ENCODE peak calls at places on chromosomes 11 and 22, in six cellular contexts. L is right atrium auricular region, R is Peyer's patch, J is pancreas, U is PC-3, V is BJ. I is an unnamed sample.

GRCh38 chr11:130422251-130422995 is 6.0 kb downstream of the ADAMTS8 start:
- DNase-seq in L (no peak), R (no peak), J (no peak), U (no peak), V (no peak), I (no peak)

GRCh38 chr22:17780741-17781318 is 6.6 kb upstream of the BID start:
- DNase-seq in U (no peak), R (no peak), J (no peak), V (no peak), L (no peak), I (no peak)

GRCh38 chr22:36397081-36397766 is 9.5 kb upstream of the MYH9 start:
- DNase-seq in J (no peak), U (peak), V (no peak), R (no peak), L (no peak), I (no peak)

GRCh38 chr11:22807855-22808558 is 21.6 kb downstream of the SVIP start:
- DNase-seq in L (no peak), J (no peak), R (no peak), V (no peak), U (peak), I (no peak)

GRCh38 chr11:47161134-47161854 is 15.4 kb downstream of the ARFGAP2 start:
- DNase-seq in R (peak), L (peak), U (peak), J (no peak), V (no peak), I (no peak)

GRCh38 chr22:47837703-47838102 is 1075.3 kb downstream of the TBC1D22A start:
- DNase-seq in J (no peak), R (no peak), U (peak), L (no peak), V (no peak), I (peak)

GRCh38 chr11:128208329-128209220 is 378.8 kb downstream of the ETS1 start:
- DNase-seq in L (no peak), V (peak), U (peak), J (peak), R (no peak), I (no peak)

GRCh38 chr22:37545703-37546435 is 14.4 kb upstream of the CDC42EP1 start:
- DNase-seq in J (peak), U (peak), V (peak), R (peak), L (peak), I (peak)

GRCh38 chr11:22976146-22976545 is 115.9 kb upstream of the CCDC179 start:
- DNase-seq in R (no peak), J (peak), V (no peak), L (no peak), U (peak), I (no peak)

GRCh38 chr11:69183613-69184012 is 27.9 kb downstream of the SMIM38 start:
- DNase-seq in V (no peak), J (no peak), R (no peak), U (no peak), L (no peak), I (no peak)

GRCh38 chr11:93542753-93543246 is 391 bp downstream of the SMCO4 start:
- DNase-seq in U (no peak), J (peak), R (no peak), L (no peak), V (no peak), I (no peak)

GRCh38 chr22:44125421-44125820 is 55.3 kb upstream of the PARVG start:
- DNase-seq in L (no peak), J (no peak), U (no peak), R (no peak), V (no peak), I (no peak)

GRCh38 chr22:41638124-41638523 is 17.0 kb downstream of the XRCC6 start:
- DNase-seq in J (no peak), R (no peak), U (no peak), V (no peak), L (no peak), I (peak)

GRCh38 chr11:123300874-123301695 is 106.0 kb upstream of the CLMP start:
- DNase-seq in L (no peak), J (no peak), V (peak), R (no peak), U (peak), I (no peak)

GRCh38 chr11:5620606-5621521 is 3.9 kb upstream of the TRIM34 start:
- DNase-seq in L (no peak), U (peak), V (peak), R (no peak), J (peak), I (no peak)

GRCh38 chr11:114025329-114025907 is 34.1 kb upstream of the ZBTB16 start:
- DNase-seq in R (no peak), L (no peak), U (no peak), V (no peak), J (no peak), I (no peak)

GRCh38 chr11:62580959-62581715 is 7.4 kb upstream of the EEF1G start:
- DNase-seq in U (no peak), V (no peak), J (no peak), R (no peak), L (no peak), I (no peak)

GRCh38 chr11:65871811-65872548 is 620 bp downstream of the EFEMP2 start:
- DNase-seq in V (no peak), L (no peak), R (no peak), J (no peak), U (no peak), I (no peak)

GRCh38 chr11:124865181-124865901 is at the start of gene ROBO3:
- DNase-seq in R (no peak), U (no peak), L (no peak), V (no peak), J (no peak), I (peak)

GRCh38 chr11:35747638-35748037 is 85.1 kb downstream of the TRIM44 start:
- DNase-seq in J (peak), U (no peak), R (no peak), L (no peak), V (no peak), I (no peak)

GRCh38 chr22:47190276-47190956 is 428.0 kb downstream of the TBC1D22A start:
- DNase-seq in R (no peak), V (no peak), L (no peak), U (no peak), J (no peak), I (peak)

GRCh38 chr11:68297052-68297378 is 15.4 kb upstream of the LRP5 start:
- DNase-seq in R (no peak), V (no peak), J (no peak), U (no peak), L (no peak), I (no peak)

GRCh38 chr11:830295-831131 is 2.2 kb upstream of the CD151 start:
- DNase-seq in R (peak), L (no peak), J (no peak), U (no peak), V (no peak), I (no peak)

GRCh38 chr22:28829358-28830181 is 29.2 kb upstream of the XBP1 start:
- DNase-seq in V (no peak), R (peak), J (peak), L (peak), U (peak), I (peak)

GRCh38 chr11:29125621-29126020 is 891.2 kb downstream of the KCNA4 start:
- DNase-seq in L (no peak), U (no peak), J (no peak), V (no peak), R (no peak), I (no peak)

DNA sequence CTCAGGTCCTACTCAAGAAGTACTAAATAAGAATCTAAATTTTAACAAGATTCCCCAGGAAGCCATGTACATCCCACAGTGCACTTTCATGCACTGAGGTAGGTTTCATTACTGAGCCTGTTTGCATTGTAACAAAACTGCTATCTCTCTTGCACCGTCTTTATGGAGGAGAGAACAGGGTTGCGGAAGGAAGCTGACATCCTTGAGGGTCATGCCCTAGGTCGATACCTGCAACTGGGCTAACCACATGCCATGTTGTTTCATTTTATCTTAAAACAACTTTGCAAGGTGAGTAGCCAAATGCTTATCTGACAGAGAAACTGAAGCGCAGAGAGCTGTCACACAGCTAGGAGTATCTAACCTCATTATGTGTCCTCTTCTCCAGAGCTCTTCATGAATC is 656.3 kb upstream of the TENM4 start:
- DNase-seq in J (no peak), V (no peak), U (no peak), L (no peak), R (no peak), I (no peak)
- TF ChIP-seq CTCF in J (no peak), V (no peak), U (no peak), L (no peak), R (no peak), I (no peak)

GRCh38 chr11:57001674-57002401 is 13.1 kb downstream of the OR5AK2 start:
- DNase-seq in U (peak), L (no peak), V (no peak), R (no peak), J (no peak), I (no peak)
- TF ChIP-seq CTCF in U (peak), L (no peak), V (peak), R (no peak), J (no peak), I (no peak)

DNA sequence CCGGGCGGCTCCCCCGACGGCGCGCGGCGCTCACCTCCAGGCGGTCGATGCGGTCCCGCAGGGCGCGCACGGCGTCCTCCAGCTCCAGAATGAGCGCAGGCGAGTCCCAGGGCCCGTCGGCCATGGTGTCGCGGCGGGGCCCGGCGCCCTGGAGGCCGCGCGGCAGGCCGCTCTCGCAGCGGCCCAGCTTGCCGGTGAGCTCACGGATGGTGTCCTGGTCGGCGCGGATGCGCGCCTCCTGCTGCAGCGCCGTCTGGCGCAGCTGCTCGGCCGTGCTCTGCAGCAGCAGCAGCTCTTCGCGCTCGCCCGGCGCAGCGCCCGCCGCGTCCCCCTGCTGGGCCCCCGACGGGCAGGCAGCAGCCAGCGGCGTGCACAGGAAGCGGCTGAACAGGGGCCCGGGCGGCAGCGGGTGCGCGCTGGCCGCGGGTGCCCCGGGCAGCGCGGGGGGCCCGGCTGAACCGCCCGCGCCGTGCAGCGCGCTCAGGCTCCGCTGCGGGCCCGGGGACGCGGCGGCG is 570 bp downstream of the NPTXR start:
- DNase-seq in V (no peak), R (peak), J (no peak), L (no peak), U (peak), I (no peak)
- TF ChIP-seq CTCF in V (peak), R (peak), J (no peak), L (peak), U (no peak), I (no peak)

GRCh38 chr11:20337526-20338154 is 25.9 kb upstream of the HTATIP2 start:
- DNase-seq in U (peak), V (no peak), L (no peak), R (no peak), J (no peak), I (no peak)
- TF ChIP-seq CTCF in U (peak), V (peak), L (peak), R (no peak), J (no peak), I (no peak)

I was measured in coronary artery.